ENCODE peak calls at places on chromosome 1, in four cellular contexts. S is Calu3, F is A549, W is fibroblast of mammary gland. A is an unnamed sample.
A peak's percentile ranks its signal among the peaks of the same experiment; 100 is the strongest.

GRCh38 chr1:95659166-95659565 is 425.2 kb downstream of the RWDD3 start:
- DNase-seq in S (no peak), F (no peak), W (no peak), A (no peak)

GRCh38 chr1:62452951-62453350 is 16.1 kb downstream of the USP1 start:
- DNase-seq in S (no peak), F (no peak), W (peak; percentile 44), A (no peak)

GRCh38 chr1:225597926-225598575 is 54.9 kb downstream of the ENAH start:
- DNase-seq in S (no peak), F (no peak), W (peak; percentile 56), A (no peak)

GRCh38 chr1:40722622-40723021 is 31.1 kb downstream of the NFYC start:
- DNase-seq in S (no peak), F (no peak), W (no peak), A (no peak)

GRCh38 chr1:32215629-32216505 is 6.3 kb downstream of the TMEM234 start:
- DNase-seq in S (peak; percentile 74), F (peak; percentile 62), W (peak; percentile 62), A (peak; percentile 68)

GRCh38 chr1:223820515-223820858 is 25.3 kb downstream of the TP53BP2 start:
- DNase-seq in S (no peak), F (no peak), W (no peak), A (no peak)

GRCh38 chr1:111507411-111508201 is 4.2 kb upstream of the ADORA3 start:
- DNase-seq in S (peak; percentile 38), F (peak; percentile 15), W (peak; percentile 55), A (peak; percentile 68)

GRCh38 chr1:208132287-208132882 is 111.8 kb downstream of the PLXNA2 start:
- DNase-seq in S (peak; percentile 97), F (peak; percentile 95), W (peak; percentile 62), A (peak; percentile 76)

GRCh38 chr1:203448521-203449061 is 27.0 kb upstream of the PRELP start:
- DNase-seq in S (no peak), F (no peak), W (no peak), A (no peak)

GRCh38 chr1:231666220-231666956 is 39.8 kb downstream of the DISC1 start:
- DNase-seq in S (no peak), F (no peak), W (no peak), A (no peak)

GRCh38 chr1:109877320-109877771 is 33.3 kb upstream of the CSF1 start:
- DNase-seq in S (peak; percentile 44), F (peak; percentile 50), W (peak; percentile 95), A (no peak)

GRCh38 chr1:190138266-190138665 is 339.4 kb downstream of the BRINP3 start:
- DNase-seq in S (no peak), F (no peak), W (no peak), A (no peak)

GRCh38 chr1:10265027-10265426 is 54.7 kb downstream of the KIF1B start:
- DNase-seq in S (no peak), F (no peak), W (no peak), A (no peak)

GRCh38 chr1:183163311-183163710 is 22.8 kb upstream of the LAMC2 start:
- DNase-seq in S (peak; percentile 63), F (peak; percentile 68), W (peak; percentile 93), A (no peak)

GRCh38 chr1:32743380-32744062 is 41.0 kb upstream of the SYNC start:
- DNase-seq in S (no peak), F (no peak), W (no peak), A (no peak)

GRCh38 chr1:12294076-12294475 is 64.2 kb downstream of the VPS13D start:
- DNase-seq in S (no peak), F (no peak), W (peak; percentile 52), A (no peak)

GRCh38 chr1:118563969-118564951 is 379.2 kb upstream of the SPAG17 start:
- DNase-seq in S (no peak), F (no peak), W (peak; percentile 40), A (peak; percentile 11)

GRCh38 chr1:11790880-11791715 is 14.7 kb downstream of the MTHFR start:
- DNase-seq in S (peak; percentile 54), F (peak; percentile 33), W (peak; percentile 95), A (no peak)

GRCh38 chr1:18711561-18712253 is 81.1 kb downstream of the PAX7 start:
- DNase-seq in S (no peak), F (no peak), W (no peak), A (no peak)

GRCh38 chr1:202343652-202344349 is 2.1 kb upstream of the UBE2T start:
- DNase-seq in S (peak; percentile 21), F (peak; percentile 39), W (peak; percentile 57), A (no peak)

GRCh38 chr1:244241438-244241837 is 190.4 kb downstream of the ZBTB18 start:
- DNase-seq in S (no peak), F (no peak), W (no peak), A (no peak)
- TF ChIP-seq CTCF in S (no peak), F (no peak), W (no peak), A (no peak)

GRCh38 chr1:75208862-75209261 is 74.7 kb downstream of the LHX8 start:
- DNase-seq in S (no peak), F (no peak), W (no peak), A (no peak)

DNA sequence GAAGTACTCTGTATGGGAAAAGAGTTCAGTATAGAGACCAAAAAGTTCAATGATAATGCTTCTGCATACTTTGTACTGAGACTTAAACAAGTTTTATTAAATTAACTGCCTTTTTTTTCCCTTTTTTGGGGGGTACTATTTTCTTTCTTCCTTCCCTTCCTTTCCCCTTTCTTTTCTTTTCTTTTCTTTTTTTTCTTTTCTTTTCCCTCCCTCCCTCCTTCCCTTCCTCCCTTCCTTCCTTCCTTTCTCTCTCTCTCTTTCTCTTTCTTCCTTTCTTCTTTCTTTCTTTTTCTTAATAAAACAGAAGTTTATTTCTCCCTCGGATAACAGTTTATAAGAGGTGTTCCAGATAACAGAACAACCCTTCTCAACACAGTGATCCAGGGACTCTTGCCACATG is 77.5 kb downstream of the LHX8 start:
- DNase-seq in S (no peak), F (no peak), W (no peak), A (no peak)
- TF ChIP-seq CTCF in S (no peak), F (no peak), W (no peak), A (no peak)

GRCh38 chr1:161483361-161483760 is 21.9 kb upstream of the FCGR2A start:
- DNase-seq in S (no peak), F (no peak), W (no peak), A (no peak)
- TF ChIP-seq CTCF in S (no peak), F (no peak), W (no peak), A (no peak)

GRCh38 chr1:156421062-156421938 is 52.3 kb downstream of the RHBG start:
- DNase-seq in S (peak; percentile 89), F (peak; percentile 98), W (peak; percentile 64), A (peak; percentile 96)

GRCh38 chr1:156420209-156421061 is 51.4 kb downstream of the RHBG start:
- DNase-seq in S (peak; percentile 23), F (no peak), W (no peak), A (peak; percentile 80)

GRCh38 chr1:156421939-156422601 is 53.1 kb downstream of the RHBG start:
- DNase-seq in S (no peak), F (no peak), W (no peak), A (no peak)

GRCh38 chr1:156417700-156418015 is 48.6 kb downstream of the RHBG start:
- DNase-seq in S (no peak), F (no peak), W (no peak), A (no peak)

DNA sequence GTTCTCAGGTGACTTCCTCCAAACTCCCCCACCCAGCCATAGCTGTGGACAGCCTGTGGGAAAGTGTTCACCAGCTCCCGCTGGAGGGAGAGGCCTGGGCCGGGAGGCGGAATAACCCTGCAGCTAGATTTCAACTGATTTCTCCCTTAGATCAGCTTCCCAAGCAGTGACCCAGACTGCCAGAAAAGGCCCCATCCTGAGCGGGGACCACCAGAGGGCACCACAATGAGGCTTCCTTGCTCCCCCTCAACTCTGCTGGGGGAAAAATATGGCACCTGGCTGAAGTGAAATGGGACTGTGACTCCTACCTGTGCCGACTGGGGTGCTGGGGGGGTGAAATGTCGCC is 50.8 kb downstream of the RHBG start:
- DNase-seq in S (no peak), F (no peak), W (no peak), A (peak; percentile 75)
- TF ChIP-seq CTCF in S (no peak), F (no peak), W (no peak), A (peak; percentile 45)

GRCh38 chr1:1164701-1165451 is 8.8 kb upstream of the TTLL10 start:
- DNase-seq in S (peak; percentile 66), F (peak; percentile 47), W (no peak), A (no peak)
- TF ChIP-seq CTCF in S (no peak), F (no peak), W (no peak), A (no peak)

GRCh38 chr1:22597301-22597965 is 34.1 kb downstream of the EPHA8 start:
- DNase-seq in S (no peak), F (no peak), W (no peak), A (no peak)
- TF ChIP-seq CTCF in S (no peak), F (no peak), W (no peak), A (no peak)

GRCh38 chr1:205588691-205589445 is 42.9 kb downstream of the ELK4 start:
- DNase-seq in S (peak; percentile 61), F (no peak), W (peak; percentile 60), A (no peak)
- TF ChIP-seq CTCF in S (peak; percentile 33), F (peak; percentile 31), W (peak; percentile 64), A (peak; percentile 30)

DNA sequence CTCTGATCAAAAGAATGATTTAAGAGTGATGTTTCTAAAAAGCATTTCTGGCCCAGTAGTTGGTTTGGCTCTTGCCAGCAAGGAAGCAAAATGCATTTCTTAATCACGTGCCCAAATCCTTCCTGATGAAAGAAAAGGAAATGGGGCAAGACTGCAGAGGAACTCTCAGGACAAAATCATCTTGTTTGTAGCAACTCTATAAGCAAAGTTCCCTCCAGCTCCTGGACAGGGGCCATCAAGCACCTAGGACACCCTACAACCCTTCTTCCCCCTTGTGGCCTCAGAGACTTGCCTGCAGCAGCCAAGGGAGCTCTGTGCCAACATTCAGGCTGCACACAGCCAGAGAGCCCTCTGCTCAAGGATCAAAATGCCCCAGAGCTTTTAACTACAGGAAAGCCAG is 105.1 kb downstream of the KIAA0319L start:
- DNase-seq in S (no peak), F (no peak), W (peak; percentile 82), A (no peak)
- TF ChIP-seq CTCF in S (no peak), F (no peak), W (no peak), A (no peak)